ENCODE peak calls at places on chromosomes 3 and 15, in four cellular contexts. W is tibial artery, U is AG10803, P is mesothelial cell of epicardium. I is an unnamed sample.

GRCh38 chr3:156668073-156668763 is 6.2 kb upstream of the TIPARP start:
- DNase-seq in W (no peak), U (peak; percentile 83), P (no peak), I (no peak)

GRCh38 chr3:122858373-122858772 is 63.5 kb downstream of the SLC49A4 start:
- DNase-seq in U (peak; percentile 32), W (no peak), P (no peak), I (no peak)

GRCh38 chr3:59866076-59866475 is 816.3 kb upstream of the CFAP20DC start:
- DNase-seq in U (peak; percentile 3), P (no peak), W (no peak), I (no peak)

GRCh38 chr3:110568246-110568645 is 503.4 kb upstream of the NECTIN3 start:
- DNase-seq in P (no peak), U (peak; percentile 85), W (no peak), I (no peak)

GRCh38 chr3:151766454-151766853 is 32.7 kb downstream of the AADACL2 start:
- DNase-seq in W (no peak), P (no peak), U (no peak), I (no peak)

GRCh38 chr3:156271995-156272719 is 151.8 kb downstream of the KCNAB1 start:
- DNase-seq in P (no peak), W (no peak), U (no peak), I (no peak)

GRCh38 chr15:65466901-65467300 is 44.2 kb upstream of the IGDCC4 start:
- DNase-seq in P (no peak), U (no peak), W (no peak), I (no peak)

GRCh38 chr3:67601385-67601784 is 53.0 kb downstream of the SUCLG2 start:
- DNase-seq in P (no peak), W (no peak), U (no peak), I (no peak)

GRCh38 chr3:72446406-72447058 is 401.7 kb downstream of the SHQ1 start:
- DNase-seq in P (peak; percentile 74), U (no peak), W (no peak), I (no peak)

GRCh38 chr15:78284758-78285157 is 14.7 kb downstream of the SKIC8 start:
- DNase-seq in U (no peak), W (no peak), P (no peak), I (no peak)

GRCh38 chr15:31264534-31265089 is 62.0 kb upstream of the KLF13 start:
- DNase-seq in U (no peak), W (no peak), P (peak; percentile 31), I (no peak)

GRCh38 chr15:87973456-87974215 is 282.9 kb downstream of the NTRK3 start:
- DNase-seq in U (no peak), P (no peak), W (no peak), I (no peak)

GRCh38 chr15:91311986-91312385 is 211.9 kb downstream of the SV2B start:
- DNase-seq in P (no peak), U (no peak), W (no peak), I (no peak)

GRCh38 chr3:38143511-38143910 is 5.0 kb downstream of the MYD88 start:
- DNase-seq in W (peak; percentile 41), P (no peak), U (no peak), I (no peak)

GRCh38 chr3:7669641-7670040 is 808.7 kb downstream of the GRM7 start:
- DNase-seq in W (no peak), P (no peak), U (no peak), I (no peak)

GRCh38 chr15:48541659-48542334 is 103.7 kb downstream of the FBN1 start:
- DNase-seq in W (no peak), P (no peak), U (peak; percentile 91), I (peak; percentile 29)

GRCh38 chr3:22156868-22157267 is 405.9 kb upstream of the ZNF385D start:
- DNase-seq in P (no peak), U (no peak), W (no peak), I (no peak)

GRCh38 chr15:56719774-56720555 is 13.3 kb downstream of the ZNF280D start:
- DNase-seq in P (no peak), W (no peak), U (no peak), I (no peak)

GRCh38 chr15:56716334-56716733 is 17.0 kb downstream of the ZNF280D start:
- DNase-seq in P (no peak), W (no peak), U (no peak), I (no peak)

GRCh38 chr15:56718560-56718959 is 14.7 kb downstream of the ZNF280D start:
- DNase-seq in W (no peak), U (no peak), P (no peak), I (no peak)

GRCh38 chr15:56715220-56715619 is 18.1 kb downstream of the ZNF280D start:
- DNase-seq in U (no peak), W (no peak), P (no peak), I (no peak)

DNA sequence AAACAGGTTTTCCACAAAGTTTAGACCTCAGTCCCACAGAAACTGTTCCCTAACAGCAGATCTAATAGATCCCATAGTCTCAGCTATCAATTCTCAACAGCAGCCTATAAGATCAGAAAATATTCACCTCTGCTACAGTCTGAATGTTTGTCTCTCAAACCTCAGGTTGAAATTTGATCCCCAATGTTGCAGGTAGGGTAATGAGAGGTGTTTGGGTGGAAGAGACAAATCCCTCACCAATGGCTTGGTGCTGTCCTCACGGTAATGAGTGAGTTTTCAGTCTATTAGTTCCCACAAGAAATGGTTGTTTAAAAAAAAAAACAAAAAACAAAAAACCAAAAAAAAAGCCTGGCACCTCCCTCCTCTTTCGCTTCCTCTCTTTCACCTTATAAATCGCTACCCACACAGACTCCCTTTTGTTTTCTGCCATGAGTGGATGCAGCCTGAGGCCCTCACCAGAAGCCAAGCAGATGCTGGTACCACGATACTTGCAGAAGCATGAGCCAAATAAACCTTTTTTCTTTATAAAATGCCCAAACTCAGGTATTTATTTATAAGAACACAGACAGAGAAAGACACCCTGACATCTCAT is 14.2 kb downstream of the ZNF280D start:
- DNase-seq in P (no peak), W (no peak), U (no peak), I (no peak)
- TF ChIP-seq CTCF in P (no peak), W (no peak), U (no peak), I (no peak)

GRCh38 chr3:102471001-102471400 is 36.2 kb downstream of the ZPLD1 start:
- DNase-seq in U (no peak), P (no peak), W (no peak), I (no peak)
- TF ChIP-seq CTCF in U (no peak), P (no peak), W (no peak), I (no peak)

DNA sequence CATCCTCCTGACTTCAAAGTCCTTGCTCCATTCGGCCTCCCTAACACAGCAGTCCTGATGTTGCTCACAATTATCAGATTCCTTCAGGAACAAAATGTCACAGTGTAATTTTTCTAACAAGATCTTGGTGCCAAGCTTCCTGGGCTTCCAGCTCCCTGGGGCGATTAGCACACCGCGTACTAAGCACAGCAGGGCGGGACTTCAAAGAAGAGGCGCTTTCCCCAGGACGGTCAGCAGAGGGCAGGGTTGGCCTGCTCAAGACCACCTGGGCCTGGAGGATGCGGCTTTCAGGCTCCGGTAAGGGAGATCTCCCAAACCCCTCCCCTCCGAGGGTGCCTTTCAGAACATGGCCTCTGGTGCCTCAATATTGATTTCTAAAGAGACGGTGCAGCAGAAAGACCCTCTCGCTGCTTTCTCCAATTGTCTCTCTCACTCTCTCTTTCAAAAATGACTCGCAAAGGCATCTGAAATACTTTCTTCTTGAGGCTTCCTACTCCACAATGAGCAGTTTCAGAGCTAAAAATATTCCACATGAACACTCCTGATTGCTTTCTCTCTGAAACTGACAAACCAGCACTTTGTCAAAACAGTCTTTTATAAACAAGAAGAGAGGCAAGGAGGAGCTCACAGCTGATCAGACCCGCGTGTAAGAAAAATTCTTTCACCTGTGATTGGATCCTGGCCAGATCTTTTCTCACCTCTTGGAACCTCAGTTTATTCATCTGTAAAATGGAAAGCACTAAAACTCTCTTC is 154.1 kb downstream of the ADAMTS9 start:
- DNase-seq in W (peak; percentile 96), U (peak; percentile 83), P (peak; percentile 89), I (peak; percentile 65)
- TF ChIP-seq CTCF in W (peak; percentile 84), U (peak; percentile 87), P (peak; percentile 79), I (peak; percentile 83)

GRCh38 chr15:68289621-68290352 is 12.2 kb downstream of the FEM1B start:
- DNase-seq in W (no peak), U (no peak), P (no peak), I (no peak)

GRCh38 chr15:68292967-68293366 is 15.4 kb downstream of the FEM1B start:
- DNase-seq in U (no peak), P (no peak), W (no peak), I (no peak)

GRCh38 chr15:68290715-68291114 is 13.2 kb downstream of the FEM1B start:
- DNase-seq in W (no peak), U (no peak), P (no peak), I (no peak)

GRCh38 chr15:68295430-68295829 is 17.9 kb downstream of the FEM1B start:
- DNase-seq in P (no peak), U (no peak), W (no peak), I (no peak)

DNA sequence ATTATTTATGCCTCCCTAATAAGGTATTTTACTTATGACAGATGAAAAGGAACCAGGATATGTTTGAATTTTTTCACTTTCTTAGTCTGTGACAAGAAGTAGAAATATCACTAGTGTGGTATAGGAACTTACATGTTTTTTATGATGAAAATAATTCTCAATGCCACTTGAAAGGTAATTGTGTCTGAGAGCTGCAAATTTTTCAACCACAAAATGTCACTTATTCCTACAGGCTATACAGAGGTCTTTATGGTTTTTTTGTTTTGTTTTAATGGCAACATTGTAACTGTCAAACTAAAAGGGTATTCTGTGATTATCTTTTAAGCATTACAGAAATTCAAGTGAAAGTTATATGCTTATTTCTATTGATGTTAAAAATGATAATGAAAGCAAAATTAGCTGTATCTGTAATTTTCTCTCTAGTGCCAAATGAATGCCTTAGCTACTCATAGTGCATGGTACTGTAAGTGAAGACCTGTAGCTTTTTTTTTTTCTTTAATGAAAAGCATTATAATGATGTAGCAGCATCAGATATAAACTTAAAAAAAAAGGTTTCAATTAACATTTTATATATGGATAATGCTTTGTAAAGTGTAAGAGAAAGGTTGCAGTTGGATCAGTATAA is 14.7 kb downstream of the FEM1B start:
- DNase-seq in U (no peak), P (no peak), W (no peak), I (no peak)
- TF ChIP-seq CTCF in U (no peak), P (no peak), W (no peak), I (no peak)

GRCh38 chr3:166052440-166052839 is 215.2 kb upstream of the BCHE start:
- DNase-seq in W (no peak), P (no peak), U (no peak), I (no peak)
- TF ChIP-seq CTCF in W (no peak), P (no peak), U (no peak), I (no peak)

GRCh38 chr15:89323825-89324224 is 10.8 kb downstream of the POLG start:
- DNase-seq in U (no peak), P (no peak), W (peak; percentile 54), I (no peak)

GRCh38 chr15:89325039-89325803 is 9.4 kb downstream of the POLG start:
- DNase-seq in W (peak; percentile 45), P (no peak), U (no peak), I (no peak)

GRCh38 chr15:89320200-89320599 is 14.4 kb downstream of the POLG start:
- DNase-seq in W (no peak), P (no peak), U (no peak), I (no peak)

GRCh38 chr15:89322822-89323221 is 11.8 kb downstream of the POLG start:
- DNase-seq in W (peak; percentile 27), U (no peak), P (no peak), I (no peak)

GRCh38 chr15:89321521-89322410 is 12.9 kb downstream of the POLG start:
- DNase-seq in U (no peak), P (no peak), W (peak; percentile 60), I (no peak)
- TF ChIP-seq CTCF in U (no peak), P (no peak), W (no peak), I (no peak)

I was measured in GM13976.